ENCODE peak calls at places on chromosome 13, in nine cellular contexts. One of them, this sample, is unnamed.

GRCh38 chr13:101210774-101211173 is 205.5 kb downstream of the NALCN start:
- DNase-seq in fibroblast of the aortic adventitia: no peak
- DNase-seq in fibroblast of pulmonary artery: no peak
- DNase-seq in Peyer's patch: no peak
- DNase-seq in AG10803: no peak
- DNase-seq in stomach: no peak
- DNase-seq in pancreas: no peak
- DNase-seq in BE2C: no peak
- DNase-seq in mammary epithelial cell: no peak
- DNase-seq in this sample: no peak

GRCh38 chr13:35256459-35257148 is 219.9 kb downstream of the MAB21L1 start:
- DNase-seq in fibroblast of the aortic adventitia: no peak
- DNase-seq in fibroblast of pulmonary artery: no peak
- DNase-seq in Peyer's patch: no peak
- DNase-seq in AG10803: no peak
- DNase-seq in stomach: no peak
- DNase-seq in pancreas: peak
- DNase-seq in BE2C: no peak
- DNase-seq in mammary epithelial cell: no peak
- DNase-seq in this sample: no peak

GRCh38 chr13:45063261-45063870 is 56.9 kb upstream of the GTF2F2 start:
- DNase-seq in fibroblast of the aortic adventitia: peak
- DNase-seq in fibroblast of pulmonary artery: peak
- DNase-seq in Peyer's patch: no peak
- DNase-seq in AG10803: peak
- DNase-seq in stomach: no peak
- DNase-seq in pancreas: no peak
- DNase-seq in BE2C: no peak
- DNase-seq in mammary epithelial cell: peak
- DNase-seq in this sample: peak

GRCh38 chr13:88754141-88754540 is 1083.0 kb downstream of the SLITRK5 start:
- DNase-seq in fibroblast of the aortic adventitia: no peak
- DNase-seq in fibroblast of pulmonary artery: no peak
- DNase-seq in Peyer's patch: no peak
- DNase-seq in AG10803: no peak
- DNase-seq in stomach: no peak
- DNase-seq in pancreas: no peak
- DNase-seq in BE2C: no peak
- DNase-seq in mammary epithelial cell: no peak
- DNase-seq in this sample: no peak

GRCh38 chr13:43551897-43552456 is 234.8 kb downstream of the ENOX1 start:
- DNase-seq in fibroblast of the aortic adventitia: no peak
- DNase-seq in fibroblast of pulmonary artery: no peak
- DNase-seq in Peyer's patch: no peak
- DNase-seq in AG10803: no peak
- DNase-seq in stomach: no peak
- DNase-seq in pancreas: no peak
- DNase-seq in BE2C: no peak
- DNase-seq in mammary epithelial cell: no peak
- DNase-seq in this sample: no peak

GRCh38 chr13:74825170-74825948 is 656.6 kb downstream of the TBC1D4 start:
- DNase-seq in fibroblast of the aortic adventitia: peak
- DNase-seq in fibroblast of pulmonary artery: peak
- DNase-seq in Peyer's patch: no peak
- DNase-seq in AG10803: peak
- DNase-seq in stomach: no peak
- DNase-seq in pancreas: no peak
- DNase-seq in BE2C: no peak
- DNase-seq in mammary epithelial cell: peak
- DNase-seq in this sample: peak

GRCh38 chr13:69970521-69970920 is 137.1 kb upstream of the ATXN8OS start:
- DNase-seq in fibroblast of the aortic adventitia: no peak
- DNase-seq in fibroblast of pulmonary artery: peak
- DNase-seq in Peyer's patch: no peak
- DNase-seq in AG10803: no peak
- DNase-seq in stomach: no peak
- DNase-seq in pancreas: no peak
- DNase-seq in BE2C: no peak
- DNase-seq in mammary epithelial cell: no peak
- DNase-seq in this sample: no peak

GRCh38 chr13:79647518-79647917 is 166.6 kb downstream of the NDFIP2 start:
- DNase-seq in fibroblast of the aortic adventitia: no peak
- DNase-seq in fibroblast of pulmonary artery: peak
- DNase-seq in Peyer's patch: no peak
- DNase-seq in AG10803: no peak
- DNase-seq in stomach: no peak
- DNase-seq in pancreas: no peak
- DNase-seq in BE2C: peak
- DNase-seq in mammary epithelial cell: peak
- DNase-seq in this sample: no peak

GRCh38 chr13:99721606-99722384 is 220.5 kb downstream of the TM9SF2 start:
- DNase-seq in fibroblast of the aortic adventitia: no peak
- DNase-seq in fibroblast of pulmonary artery: no peak
- DNase-seq in Peyer's patch: no peak
- DNase-seq in AG10803: no peak
- DNase-seq in stomach: no peak
- DNase-seq in pancreas: no peak
- DNase-seq in BE2C: no peak
- DNase-seq in mammary epithelial cell: no peak
- DNase-seq in this sample: no peak

GRCh38 chr13:106417467-106418110 is 117.9 kb downstream of the EFNB2 start:
- DNase-seq in fibroblast of the aortic adventitia: no peak
- DNase-seq in fibroblast of pulmonary artery: no peak
- DNase-seq in Peyer's patch: peak
- DNase-seq in AG10803: peak
- DNase-seq in stomach: no peak
- DNase-seq in pancreas: no peak
- DNase-seq in BE2C: no peak
- DNase-seq in mammary epithelial cell: no peak
- DNase-seq in this sample: no peak

GRCh38 chr13:105272660-105273631 is 1262.5 kb downstream of the EFNB2 start:
- DNase-seq in fibroblast of the aortic adventitia: no peak
- DNase-seq in fibroblast of pulmonary artery: no peak
- DNase-seq in Peyer's patch: no peak
- DNase-seq in AG10803: no peak
- DNase-seq in stomach: no peak
- DNase-seq in pancreas: no peak
- DNase-seq in BE2C: peak
- DNase-seq in mammary epithelial cell: no peak
- DNase-seq in this sample: no peak

GRCh38 chr13:113842336-113843062 is 21.4 kb downstream of the GAS6 start:
- DNase-seq in fibroblast of the aortic adventitia: no peak
- DNase-seq in fibroblast of pulmonary artery: no peak
- DNase-seq in Peyer's patch: no peak
- DNase-seq in AG10803: no peak
- DNase-seq in stomach: no peak
- DNase-seq in pancreas: peak
- DNase-seq in BE2C: no peak
- DNase-seq in mammary epithelial cell: no peak
- DNase-seq in this sample: no peak

GRCh38 chr13:21620858-21621257 is 16.9 kb upstream of the MICU2 start:
- DNase-seq in fibroblast of the aortic adventitia: no peak
- DNase-seq in fibroblast of pulmonary artery: no peak
- DNase-seq in Peyer's patch: no peak
- DNase-seq in AG10803: no peak
- DNase-seq in stomach: no peak
- DNase-seq in pancreas: no peak
- DNase-seq in BE2C: no peak
- DNase-seq in mammary epithelial cell: no peak
- DNase-seq in this sample: no peak

GRCh38 chr13:21619633-21620220 is 15.8 kb upstream of the MICU2 start:
- DNase-seq in fibroblast of the aortic adventitia: no peak
- DNase-seq in fibroblast of pulmonary artery: no peak
- DNase-seq in Peyer's patch: no peak
- DNase-seq in AG10803: no peak
- DNase-seq in stomach: no peak
- DNase-seq in pancreas: no peak
- DNase-seq in BE2C: no peak
- DNase-seq in mammary epithelial cell: no peak
- DNase-seq in this sample: no peak

DNA sequence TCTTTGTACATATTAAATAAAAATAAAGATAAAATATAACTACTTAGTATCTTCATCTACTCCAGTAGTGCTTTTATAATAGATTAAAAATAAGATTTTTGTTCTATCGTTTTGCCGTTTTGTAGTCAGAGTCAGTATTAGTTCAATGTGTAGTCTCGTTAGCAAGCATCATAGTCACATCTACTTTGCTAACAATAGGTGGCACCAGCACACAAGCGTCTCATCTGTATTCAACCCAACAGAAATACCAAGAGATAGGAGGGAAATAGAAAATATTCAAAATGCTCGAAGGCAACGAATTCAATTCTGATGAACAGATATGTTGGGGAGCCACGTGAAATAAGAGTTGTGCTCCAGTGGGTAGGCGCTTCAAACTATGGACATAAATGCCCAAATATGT is 21.4 kb upstream of the MICU2 start:
- DNase-seq in fibroblast of the aortic adventitia: peak
- DNase-seq in fibroblast of pulmonary artery: peak
- DNase-seq in Peyer's patch: peak
- DNase-seq in AG10803: peak
- DNase-seq in stomach: no peak
- DNase-seq in pancreas: no peak
- DNase-seq in BE2C: peak
- DNase-seq in mammary epithelial cell: peak
- DNase-seq in this sample: no peak
- TF ChIP-seq CTCF in fibroblast of the aortic adventitia: peak
- TF ChIP-seq CTCF in fibroblast of pulmonary artery: peak
- TF ChIP-seq CTCF in Peyer's patch: peak
- TF ChIP-seq CTCF in AG10803: peak
- TF ChIP-seq CTCF in stomach: peak
- TF ChIP-seq CTCF in pancreas: no peak
- TF ChIP-seq CTCF in BE2C: peak
- TF ChIP-seq CTCF in mammary epithelial cell: peak
- TF ChIP-seq CTCF in this sample: peak

DNA sequence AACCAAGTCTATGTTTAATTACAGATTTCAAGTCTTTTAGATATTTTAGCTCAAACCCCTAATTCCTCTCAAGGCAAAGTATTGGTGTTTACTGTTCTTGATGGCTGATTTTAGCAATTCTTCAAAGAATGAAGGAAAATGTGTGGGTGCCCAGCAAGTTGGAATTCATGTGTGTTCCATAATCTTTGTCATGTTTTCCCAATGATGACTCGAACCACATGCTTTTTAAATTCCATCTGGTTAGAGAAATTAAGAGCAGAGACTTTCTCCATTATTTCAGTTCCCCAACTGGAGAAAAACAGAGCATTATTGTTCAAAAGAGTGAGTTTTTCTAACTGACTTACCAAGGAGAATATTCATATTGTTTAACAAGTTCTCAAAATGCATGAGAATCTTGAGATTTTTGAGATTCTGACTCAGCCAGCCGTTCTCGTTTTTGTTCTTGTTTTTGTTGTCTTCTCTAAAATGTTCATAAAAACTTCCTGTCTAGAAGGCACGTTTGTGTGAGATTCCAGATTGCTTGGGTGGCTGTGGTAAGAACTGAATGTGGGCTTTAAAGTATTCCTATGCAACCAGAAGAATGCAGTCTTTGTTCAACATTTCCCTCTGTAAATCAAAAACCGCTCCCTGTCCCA is 404.7 kb downstream of the IRS2 start:
- DNase-seq in fibroblast of the aortic adventitia: no peak
- DNase-seq in fibroblast of pulmonary artery: peak
- DNase-seq in Peyer's patch: no peak
- DNase-seq in AG10803: peak
- DNase-seq in stomach: no peak
- DNase-seq in pancreas: no peak
- DNase-seq in BE2C: no peak
- DNase-seq in mammary epithelial cell: peak
- DNase-seq in this sample: peak
- H3K4me3 ChIP-seq in fibroblast of the aortic adventitia: no peak
- H3K4me3 ChIP-seq in fibroblast of pulmonary artery: no peak
- H3K4me3 ChIP-seq in Peyer's patch: no peak
- H3K4me3 ChIP-seq in AG10803: no peak
- H3K4me3 ChIP-seq in stomach: no peak
- H3K4me3 ChIP-seq in pancreas: no peak
- H3K4me3 ChIP-seq in BE2C: no peak
- H3K4me3 ChIP-seq in mammary epithelial cell: no peak
- H3K4me3 ChIP-seq in this sample: no peak

GRCh38 chr13:109900723-109901122 is 114.3 kb upstream of the IRS2 start:
- DNase-seq in fibroblast of the aortic adventitia: no peak
- DNase-seq in fibroblast of pulmonary artery: no peak
- DNase-seq in Peyer's patch: no peak
- DNase-seq in AG10803: no peak
- DNase-seq in stomach: no peak
- DNase-seq in pancreas: no peak
- DNase-seq in BE2C: no peak
- DNase-seq in mammary epithelial cell: no peak
- DNase-seq in this sample: no peak

GRCh38 chr13:109910131-109910530 is 123.7 kb upstream of the IRS2 start:
- DNase-seq in fibroblast of the aortic adventitia: peak
- DNase-seq in fibroblast of pulmonary artery: peak
- DNase-seq in Peyer's patch: no peak
- DNase-seq in AG10803: no peak
- DNase-seq in stomach: no peak
- DNase-seq in pancreas: no peak
- DNase-seq in BE2C: no peak
- DNase-seq in mammary epithelial cell: no peak
- DNase-seq in this sample: no peak

GRCh38 chr13:109899748-109900147 is 113.4 kb upstream of the IRS2 start:
- DNase-seq in fibroblast of the aortic adventitia: no peak
- DNase-seq in fibroblast of pulmonary artery: no peak
- DNase-seq in Peyer's patch: no peak
- DNase-seq in AG10803: no peak
- DNase-seq in stomach: no peak
- DNase-seq in pancreas: no peak
- DNase-seq in BE2C: no peak
- DNase-seq in mammary epithelial cell: no peak
- DNase-seq in this sample: no peak

GRCh38 chr13:109900320-109900719 is 113.9 kb upstream of the IRS2 start:
- DNase-seq in fibroblast of the aortic adventitia: no peak
- DNase-seq in fibroblast of pulmonary artery: peak
- DNase-seq in Peyer's patch: no peak
- DNase-seq in AG10803: no peak
- DNase-seq in stomach: no peak
- DNase-seq in pancreas: no peak
- DNase-seq in BE2C: no peak
- DNase-seq in mammary epithelial cell: no peak
- DNase-seq in this sample: no peak

DNA sequence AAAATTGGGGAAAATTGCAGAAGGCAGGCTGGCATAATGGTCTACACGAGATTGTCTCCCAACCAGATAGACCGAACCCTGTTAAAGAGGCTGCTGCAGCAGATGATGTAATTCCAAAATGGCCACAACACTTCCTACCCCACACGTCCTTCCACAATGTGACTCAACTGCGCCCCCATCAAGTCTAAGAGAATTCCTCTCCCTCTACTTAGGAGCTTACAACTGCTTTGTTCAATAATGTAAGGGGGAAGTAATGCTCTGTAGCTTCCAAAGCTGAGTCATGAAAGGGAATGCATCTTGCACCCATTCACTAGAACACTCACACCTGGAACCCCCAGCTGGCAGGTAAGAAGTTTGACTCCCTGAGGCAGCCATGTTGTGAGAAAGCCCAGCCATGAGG is 117.8 kb upstream of the IRS2 start:
- DNase-seq in fibroblast of the aortic adventitia: no peak
- DNase-seq in fibroblast of pulmonary artery: no peak
- DNase-seq in Peyer's patch: no peak
- DNase-seq in AG10803: no peak
- DNase-seq in stomach: no peak
- DNase-seq in pancreas: no peak
- DNase-seq in BE2C: peak
- DNase-seq in mammary epithelial cell: peak
- DNase-seq in this sample: no peak
- TF ChIP-seq CTCF in fibroblast of the aortic adventitia: no peak
- TF ChIP-seq CTCF in fibroblast of pulmonary artery: no peak
- TF ChIP-seq CTCF in Peyer's patch: no peak
- TF ChIP-seq CTCF in AG10803: no peak
- TF ChIP-seq CTCF in stomach: no peak
- TF ChIP-seq CTCF in pancreas: no peak
- TF ChIP-seq CTCF in BE2C: peak
- TF ChIP-seq CTCF in mammary epithelial cell: no peak
- TF ChIP-seq CTCF in this sample: no peak

GRCh38 chr13:20232556-20233277 is 598 bp upstream of the GJB6 start:
- DNase-seq in fibroblast of the aortic adventitia: no peak
- DNase-seq in fibroblast of pulmonary artery: no peak
- DNase-seq in Peyer's patch: no peak
- DNase-seq in AG10803: no peak
- DNase-seq in stomach: no peak
- DNase-seq in pancreas: no peak
- DNase-seq in BE2C: no peak
- DNase-seq in mammary epithelial cell: no peak
- DNase-seq in this sample: no peak
- H3K4me3 ChIP-seq in fibroblast of the aortic adventitia: no peak
- H3K4me3 ChIP-seq in fibroblast of pulmonary artery: no peak
- H3K4me3 ChIP-seq in Peyer's patch: peak
- H3K4me3 ChIP-seq in AG10803: no peak
- H3K4me3 ChIP-seq in stomach: peak
- H3K4me3 ChIP-seq in pancreas: peak
- H3K4me3 ChIP-seq in BE2C: no peak
- H3K4me3 ChIP-seq in mammary epithelial cell: peak
- H3K4me3 ChIP-seq in this sample: no peak

This sample was measured in foreskin fibroblast.